ENCODE peak calls at places on chromosome 15, in seven cellular contexts. L, Z, R, K, B, E and G are unnamed samples.
A peak's percentile ranks its signal among the peaks of the same experiment; 100 is the strongest.

GRCh38 chr15:81088496-81088895 is 45.6 kb upstream of the CFAP161 start:
- DNase-seq in L (no peak), B (no peak), K (no peak), Z (no peak), E (no peak), R (no peak), G (no peak)

GRCh38 chr15:57375827-57376694 is at the start of gene CGNL1:
- DNase-seq in Z (peak; percentile 60), B (peak; percentile 36), K (no peak), E (peak; percentile 39), L (peak; percentile 60), R (peak; percentile 14), G (peak; percentile 77)

GRCh38 chr15:36005542-36005941 is 459.6 kb upstream of the DPH6 start:
- DNase-seq in R (no peak), E (no peak), Z (no peak), B (no peak), K (no peak), L (no peak), G (no peak)

GRCh38 chr15:101329867-101330380 is 34.9 kb upstream of the SNRPA1 start:
- DNase-seq in R (no peak), Z (no peak), L (no peak), K (no peak), B (no peak), E (no peak), G (no peak)

GRCh38 chr15:79169531-79170123 is 79.0 kb upstream of the RASGRF1 start:
- DNase-seq in L (no peak), K (no peak), Z (no peak), R (no peak), E (no peak), B (no peak), G (no peak)

GRCh38 chr15:86328658-86329057 is 249.0 kb downstream of the AGBL1 start:
- DNase-seq in E (no peak), L (no peak), Z (no peak), R (no peak), K (no peak), B (no peak), G (no peak)

GRCh38 chr15:98771444-98772059 is 123.2 kb downstream of the IGF1R start:
- DNase-seq in E (no peak), Z (no peak), L (no peak), K (no peak), R (no peak), B (no peak), G (peak; percentile 34)

GRCh38 chr15:75672646-75673425 is 25.1 kb downstream of the SNX33 start:
- DNase-seq in E (peak; percentile 53), L (no peak), R (no peak), B (no peak), K (peak; percentile 32), Z (no peak), G (peak; percentile 81)

GRCh38 chr15:90807074-90807646 is 61.2 kb upstream of the FURIN start:
- DNase-seq in E (no peak), R (no peak), B (no peak), L (no peak), Z (no peak), K (no peak), G (no peak)

GRCh38 chr15:33846151-33846550 is 122.1 kb upstream of the CHRM5 start:
- DNase-seq in Z (no peak), K (no peak), B (no peak), R (no peak), L (no peak), E (no peak), G (no peak)

GRCh38 chr15:33840615-33841014 is 127.7 kb upstream of the CHRM5 start:
- DNase-seq in E (no peak), B (no peak), K (no peak), L (no peak), R (no peak), Z (no peak), G (no peak)

GRCh38 chr15:33844597-33844996 is 123.7 kb upstream of the CHRM5 start:
- DNase-seq in K (peak; percentile 18), B (no peak), Z (no peak), E (no peak), L (no peak), R (no peak), G (no peak)

GRCh38 chr15:33846862-33847261 is 121.4 kb upstream of the CHRM5 start:
- DNase-seq in Z (no peak), L (no peak), B (no peak), K (no peak), E (no peak), R (no peak), G (no peak)

GRCh38 chr15:33844186-33844585 is 124.1 kb upstream of the CHRM5 start:
- DNase-seq in R (no peak), Z (no peak), K (no peak), E (no peak), B (no peak), L (no peak), G (no peak)
- H3K4me3 ChIP-seq in R (no peak overlapping the region), Z (no peak overlapping the region), K (no peak overlapping the region), E (no peak overlapping the region), B (no peak overlapping the region), L (no peak overlapping the region), G (no peak overlapping the region)

GRCh38 chr15:93454788-93455187 is 365.8 kb upstream of the RGMA start:
- DNase-seq in L (no peak), E (no peak), R (no peak), Z (no peak), K (no peak), B (no peak), G (no peak)

GRCh38 chr15:93449798-93450197 is 360.8 kb upstream of the RGMA start:
- DNase-seq in K (no peak), R (no peak), B (no peak), Z (no peak), L (no peak), E (no peak), G (no peak)

GRCh38 chr15:93451265-93451664 is 362.3 kb upstream of the RGMA start:
- DNase-seq in Z (no peak), L (no peak), K (no peak), R (no peak), E (no peak), B (peak; percentile 33), G (no peak)

GRCh38 chr15:93451822-93452221 is 362.8 kb upstream of the RGMA start:
- DNase-seq in Z (no peak), B (no peak), R (no peak), K (no peak), L (no peak), E (no peak), G (no peak)

GRCh38 chr15:93452537-93453211 is 363.7 kb upstream of the RGMA start:
- DNase-seq in L (no peak), E (no peak), R (no peak), K (no peak), B (no peak), Z (no peak), G (no peak)
- H3K27ac ChIP-seq in L (no peak overlapping the region), E (peak overlapping the region; percentile 72), R (no peak overlapping the region), K (no peak overlapping the region), B (no peak overlapping the region), Z (no peak overlapping the region), G (no peak overlapping the region)

GRCh38 chr15:63506537-63507035 is 2.2 kb downstream of the USP3 start:
- DNase-seq in L (peak; percentile 58), Z (no peak), R (peak; percentile 58), K (peak; percentile 70), E (no peak), B (no peak), G (no peak)
- H3K4me1 ChIP-seq in L (peaks cover 22% of the 10 kb centered on the region), Z (peaks cover 68% of the 10 kb centered on the region), R (peaks cover 69% of the 10 kb centered on the region), K (peaks cover 71% of the 10 kb centered on the region), E (peaks cover 91% of the 10 kb centered on the region), B (peaks cover 56% of the 10 kb centered on the region), G (peaks cover 54% of the 10 kb centered on the region)

GRCh38 chr15:49625460-49626036 is 4.7 kb downstream of the DTWD1 start:
- DNase-seq in R (no peak), E (no peak), K (peak; percentile 1), Z (no peak), L (no peak), B (no peak), G (no peak)
- H3K4me3 ChIP-seq in R (no peak overlapping the region), E (no peak overlapping the region), K (no peak overlapping the region), Z (no peak overlapping the region), L (no peak overlapping the region), B (no peak overlapping the region), G (no peak overlapping the region)

GRCh38 chr15:26866298-26867198 is at the start of gene GABRA5:
- DNase-seq in B (no peak), K (peak; percentile 86), L (no peak), Z (no peak), R (no peak), E (no peak), G (peak; percentile 70)
- H3K27ac ChIP-seq in B (no peak within 1 kb of the TSS), K (peak within 1 kb of the TSS; percentile 83), L (no peak within 1 kb of the TSS), Z (no peak within 1 kb of the TSS), R (no peak within 1 kb of the TSS), E (no peak within 1 kb of the TSS), G (no peak within 1 kb of the TSS)

GRCh38 chr15:77032647-77033416 is 37.9 kb downstream of the PSTPIP1 start:
- DNase-seq in K (no peak), R (no peak), L (peak; percentile 17), E (no peak), Z (no peak), B (no peak), G (no peak)
- H3K4me1 ChIP-seq in K (no peaks in the 10 kb centered on the region), R (peaks cover 47% of the 10 kb centered on the region), L (peaks cover 5% of the 10 kb centered on the region), E (peaks cover 10% of the 10 kb centered on the region), Z (peaks cover 8% of the 10 kb centered on the region), B (no peaks in the 10 kb centered on the region), G (peaks cover 3% of the 10 kb centered on the region)